ENCODE peak calls at places on chromosomes 11 and 22, in nine cellular contexts. One of them, this sample, is unnamed.

GRCh38 chr11:125371451-125371935 is 124.6 kb downstream of the FEZ1 start:
- DNase-seq in OCI-LY7: no peak
- DNase-seq in spleen: peak; percentile 11
- DNase-seq in left ventricle myocardium inferior: no peak
- DNase-seq in endodermal cell: peak; percentile 95
- DNase-seq in lung: no peak
- DNase-seq in mammary epithelial cell: no peak
- DNase-seq in sigmoid colon: no peak
- DNase-seq in esophagus muscularis mucosa: no peak
- DNase-seq in this sample: no peak

GRCh38 chr22:28344893-28345292 is 334.7 kb downstream of the TTC28 start:
- DNase-seq in mammary epithelial cell: peak; percentile 27
- DNase-seq in left ventricle myocardium inferior: no peak
- DNase-seq in OCI-LY7: no peak
- DNase-seq in sigmoid colon: no peak
- DNase-seq in esophagus muscularis mucosa: no peak
- DNase-seq in spleen: no peak
- DNase-seq in endodermal cell: no peak
- DNase-seq in lung: no peak
- DNase-seq in this sample: no peak

GRCh38 chr22:23315341-23315917 is 135.1 kb downstream of the BCR start:
- DNase-seq in endodermal cell: peak; percentile 94
- DNase-seq in left ventricle myocardium inferior: peak; percentile 68
- DNase-seq in esophagus muscularis mucosa: peak; percentile 90
- DNase-seq in OCI-LY7: peak; percentile 56
- DNase-seq in sigmoid colon: peak; percentile 87
- DNase-seq in lung: no peak
- DNase-seq in mammary epithelial cell: peak; percentile 67
- DNase-seq in spleen: peak; percentile 84
- DNase-seq in this sample: no peak

GRCh38 chr11:132604446-132604845 is 927.9 kb downstream of the OPCML start:
- DNase-seq in OCI-LY7: no peak
- DNase-seq in left ventricle myocardium inferior: no peak
- DNase-seq in spleen: no peak
- DNase-seq in lung: no peak
- DNase-seq in mammary epithelial cell: peak; percentile 35
- DNase-seq in esophagus muscularis mucosa: no peak
- DNase-seq in sigmoid colon: no peak
- DNase-seq in endodermal cell: no peak
- DNase-seq in this sample: no peak

GRCh38 chr11:61480936-61481335 is 27.6 kb upstream of the LRRC10B start:
- DNase-seq in spleen: no peak
- DNase-seq in OCI-LY7: no peak
- DNase-seq in lung: no peak
- DNase-seq in esophagus muscularis mucosa: no peak
- DNase-seq in sigmoid colon: no peak
- DNase-seq in mammary epithelial cell: peak; percentile 19
- DNase-seq in left ventricle myocardium inferior: no peak
- DNase-seq in endodermal cell: peak; percentile 93
- DNase-seq in this sample: no peak

GRCh38 chr11:34654491-34655334 is 33.8 kb downstream of the EHF start:
- DNase-seq in lung: peak; percentile 90
- DNase-seq in esophagus muscularis mucosa: no peak
- DNase-seq in OCI-LY7: no peak
- DNase-seq in endodermal cell: peak; percentile 67
- DNase-seq in sigmoid colon: no peak
- DNase-seq in left ventricle myocardium inferior: peak; percentile 40
- DNase-seq in spleen: no peak
- DNase-seq in mammary epithelial cell: peak; percentile 71
- DNase-seq in this sample: no peak

GRCh38 chr11:299951-300735 is 817 bp upstream of the IFITM5 start:
- DNase-seq in lung: no peak
- DNase-seq in sigmoid colon: peak; percentile 65
- DNase-seq in esophagus muscularis mucosa: no peak
- DNase-seq in left ventricle myocardium inferior: peak; percentile 15
- DNase-seq in OCI-LY7: no peak
- DNase-seq in endodermal cell: peak; percentile 75
- DNase-seq in mammary epithelial cell: no peak
- DNase-seq in spleen: peak; percentile 73
- DNase-seq in this sample: peak; percentile 81

GRCh38 chr11:74321487-74322188 is 10.2 kb upstream of the P4HA3 start:
- DNase-seq in esophagus muscularis mucosa: no peak
- DNase-seq in endodermal cell: peak; percentile 71
- DNase-seq in spleen: no peak
- DNase-seq in left ventricle myocardium inferior: no peak
- DNase-seq in OCI-LY7: peak; percentile 31
- DNase-seq in mammary epithelial cell: peak; percentile 8
- DNase-seq in sigmoid colon: no peak
- DNase-seq in lung: no peak
- DNase-seq in this sample: no peak

GRCh38 chr11:102994101-102994500 is 38.6 kb upstream of the MMP13 start:
- DNase-seq in endodermal cell: no peak
- DNase-seq in sigmoid colon: no peak
- DNase-seq in mammary epithelial cell: no peak
- DNase-seq in lung: no peak
- DNase-seq in OCI-LY7: no peak
- DNase-seq in esophagus muscularis mucosa: no peak
- DNase-seq in spleen: no peak
- DNase-seq in left ventricle myocardium inferior: no peak
- DNase-seq in this sample: no peak

GRCh38 chr11:119100246-119100959 is 1.2 kb downstream of the DPAGT1 start:
- DNase-seq in OCI-LY7: no peak
- DNase-seq in left ventricle myocardium inferior: no peak
- DNase-seq in endodermal cell: peak; percentile 57
- DNase-seq in mammary epithelial cell: peak; percentile 48
- DNase-seq in esophagus muscularis mucosa: no peak
- DNase-seq in sigmoid colon: no peak
- DNase-seq in spleen: peak; percentile 67
- DNase-seq in lung: no peak
- DNase-seq in this sample: no peak

GRCh38 chr11:115170133-115170815 is 333.9 kb downstream of the CADM1 start:
- DNase-seq in sigmoid colon: no peak
- DNase-seq in lung: no peak
- DNase-seq in left ventricle myocardium inferior: no peak
- DNase-seq in OCI-LY7: peak; percentile 56
- DNase-seq in spleen: no peak
- DNase-seq in mammary epithelial cell: no peak
- DNase-seq in esophagus muscularis mucosa: no peak
- DNase-seq in endodermal cell: peak; percentile 75
- DNase-seq in this sample: no peak

GRCh38 chr11:130001491-130002351 is 914 bp downstream of the PRDM10 start:
- DNase-seq in OCI-LY7: peak; percentile 63
- DNase-seq in lung: peak; percentile 38
- DNase-seq in spleen: no peak
- DNase-seq in endodermal cell: peak; percentile 76
- DNase-seq in sigmoid colon: peak; percentile 72
- DNase-seq in mammary epithelial cell: peak; percentile 32
- DNase-seq in esophagus muscularis mucosa: no peak
- DNase-seq in left ventricle myocardium inferior: peak; percentile 27
- DNase-seq in this sample: peak; percentile 89

GRCh38 chr11:13486926-13487660 is 8.7 kb downstream of the PTH start:
- DNase-seq in left ventricle myocardium inferior: peak; percentile 63
- DNase-seq in esophagus muscularis mucosa: no peak
- DNase-seq in lung: peak; percentile 79
- DNase-seq in OCI-LY7: peak; percentile 25
- DNase-seq in spleen: peak; percentile 88
- DNase-seq in sigmoid colon: no peak
- DNase-seq in mammary epithelial cell: no peak
- DNase-seq in endodermal cell: peak; percentile 97
- DNase-seq in this sample: peak; percentile 83

GRCh38 chr22:32564170-32565001 is 89.8 kb downstream of the FBXO7 start:
- DNase-seq in esophagus muscularis mucosa: no peak
- DNase-seq in endodermal cell: no peak
- DNase-seq in lung: no peak
- DNase-seq in sigmoid colon: peak; percentile 59
- DNase-seq in spleen: no peak
- DNase-seq in left ventricle myocardium inferior: no peak
- DNase-seq in OCI-LY7: no peak
- DNase-seq in mammary epithelial cell: no peak
- DNase-seq in this sample: no peak
- TF ChIP-seq CTCF in esophagus muscularis mucosa: no peak
- TF ChIP-seq CTCF in endodermal cell: no peak
- TF ChIP-seq CTCF in lung: no peak
- TF ChIP-seq CTCF in sigmoid colon: no peak
- TF ChIP-seq CTCF in spleen: no peak
- TF ChIP-seq CTCF in left ventricle myocardium inferior: no peak
- TF ChIP-seq CTCF in OCI-LY7: no peak
- TF ChIP-seq CTCF in mammary epithelial cell: no peak
- TF ChIP-seq CTCF in this sample: no peak

GRCh38 chr11:11946180-11946579 is 62.2 kb downstream of the DKK3 start:
- DNase-seq in lung: no peak
- DNase-seq in sigmoid colon: no peak
- DNase-seq in OCI-LY7: no peak
- DNase-seq in spleen: no peak
- DNase-seq in mammary epithelial cell: no peak
- DNase-seq in endodermal cell: no peak
- DNase-seq in esophagus muscularis mucosa: no peak
- DNase-seq in left ventricle myocardium inferior: no peak
- DNase-seq in this sample: no peak
- H3K36me3 ChIP-seq in lung: peaks cover 1% of the 10 kb centered on the region
- H3K36me3 ChIP-seq in sigmoid colon: peaks cover 11% of the 10 kb centered on the region
- H3K36me3 ChIP-seq in OCI-LY7: peaks cover 76% of the 10 kb centered on the region
- H3K36me3 ChIP-seq in spleen: peaks cover 3% of the 10 kb centered on the region
- H3K36me3 ChIP-seq in mammary epithelial cell: peaks cover 12% of the 10 kb centered on the region
- H3K36me3 ChIP-seq in endodermal cell: peaks cover 66% of the 10 kb centered on the region
- H3K36me3 ChIP-seq in esophagus muscularis mucosa: peaks cover 6% of the 10 kb centered on the region
- H3K36me3 ChIP-seq in left ventricle myocardium inferior: peaks cover 66% of the 10 kb centered on the region
- H3K36me3 ChIP-seq in this sample: peaks cover 10% of the 10 kb centered on the region

GRCh38 chr11:108895579-108896480 is 231.0 kb downstream of the DDX10 start:
- DNase-seq in spleen: no peak
- DNase-seq in left ventricle myocardium inferior: no peak
- DNase-seq in OCI-LY7: no peak
- DNase-seq in sigmoid colon: no peak
- DNase-seq in esophagus muscularis mucosa: no peak
- DNase-seq in lung: no peak
- DNase-seq in mammary epithelial cell: peak; percentile 49
- DNase-seq in endodermal cell: no peak
- DNase-seq in this sample: no peak
- H3K27ac ChIP-seq in spleen: peak overlapping the region; percentile 41
- H3K27ac ChIP-seq in left ventricle myocardium inferior: no peak overlapping the region
- H3K27ac ChIP-seq in OCI-LY7: no peak overlapping the region
- H3K27ac ChIP-seq in sigmoid colon: no peak overlapping the region
- H3K27ac ChIP-seq in esophagus muscularis mucosa: no peak overlapping the region
- H3K27ac ChIP-seq in lung: no peak overlapping the region
- H3K27ac ChIP-seq in mammary epithelial cell: peak overlapping the region; percentile 64
- H3K27ac ChIP-seq in endodermal cell: no peak overlapping the region
- H3K27ac ChIP-seq in this sample: no peak overlapping the region

DNA sequence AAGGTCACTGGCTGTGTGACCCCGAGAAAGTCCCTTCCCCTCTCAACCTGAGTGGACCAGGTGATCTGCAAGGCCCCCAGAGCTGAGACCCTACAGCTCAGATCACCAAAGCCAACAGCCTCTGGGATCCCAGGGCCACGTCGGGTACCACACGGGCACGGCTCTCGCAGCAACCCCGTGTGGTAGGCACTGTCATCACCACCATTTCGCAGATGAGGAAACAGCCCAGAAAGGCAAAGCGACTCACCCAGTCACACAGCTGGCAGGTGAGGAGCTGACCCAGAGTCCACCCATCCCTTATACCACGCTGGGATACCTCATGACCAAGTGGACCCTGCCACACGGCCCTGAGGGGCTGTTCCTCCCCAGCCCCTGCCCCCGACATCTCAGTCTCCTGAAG is 2.8 kb downstream of the ATP5MGL start:
- DNase-seq in sigmoid colon: no peak
- DNase-seq in mammary epithelial cell: no peak
- DNase-seq in OCI-LY7: no peak
- DNase-seq in esophagus muscularis mucosa: no peak
- DNase-seq in endodermal cell: no peak
- DNase-seq in spleen: no peak
- DNase-seq in left ventricle myocardium inferior: no peak
- DNase-seq in lung: no peak
- DNase-seq in this sample: no peak
- TF ChIP-seq CTCF in sigmoid colon: no peak
- TF ChIP-seq CTCF in mammary epithelial cell: no peak
- TF ChIP-seq CTCF in OCI-LY7: no peak
- TF ChIP-seq CTCF in esophagus muscularis mucosa: no peak
- TF ChIP-seq CTCF in endodermal cell: peak; percentile 15
- TF ChIP-seq CTCF in spleen: no peak
- TF ChIP-seq CTCF in left ventricle myocardium inferior: no peak
- TF ChIP-seq CTCF in lung: no peak
- TF ChIP-seq CTCF in this sample: no peak

This sample was measured in kidney.